ENCODE peak calls at places on chromosomes 3 and 15, in eight cellular contexts. C, R, T, Y, N, L, Q and G are unnamed samples.

GRCh38 chr3:112086018-112086854 is at the start of gene C3orf52:
- DNase-seq in C (peak), R (peak), T (peak), Y (no peak), N (peak), L (peak), Q (peak), G (peak)

GRCh38 chr15:92677998-92678397 is 22.4 kb upstream of the FAM174B start:
- DNase-seq in C (no peak), R (no peak), T (no peak), Y (no peak), N (no peak), L (no peak), Q (no peak), G (no peak)

GRCh38 chr3:14803981-14804834 is 14.6 kb upstream of the FGD5 start:
- DNase-seq in C (no peak), R (no peak), T (no peak), Y (no peak), N (no peak), L (peak), Q (no peak), G (no peak)

GRCh38 chr15:81105521-81105920 is 28.5 kb upstream of the CFAP161 start:
- DNase-seq in C (no peak), R (no peak), T (peak), Y (no peak), N (no peak), L (no peak), Q (no peak), G (no peak)

GRCh38 chr3:118729546-118729945 is 305.1 kb downstream of the IGSF11 start:
- DNase-seq in C (no peak), R (no peak), T (no peak), Y (no peak), N (no peak), L (no peak), Q (no peak), G (no peak)

GRCh38 chr3:148289159-148289558 is 408.5 kb upstream of the AGTR1 start:
- DNase-seq in C (no peak), R (no peak), T (no peak), Y (no peak), N (no peak), L (no peak), Q (no peak), G (no peak)

GRCh38 chr15:43541785-43542184 is 24.4 kb downstream of the MAP1A start:
- DNase-seq in C (no peak), R (no peak), T (peak), Y (no peak), N (no peak), L (no peak), Q (no peak), G (no peak)

GRCh38 chr3:58306662-58307286 is 454 bp downstream of the HTD2 start:
- DNase-seq in C (no peak), R (no peak), T (peak), Y (no peak), N (no peak), L (peak), Q (peak), G (no peak)

GRCh38 chr3:16419640-16420039 is 93.9 kb downstream of the RFTN1 start:
- DNase-seq in C (no peak), R (no peak), T (no peak), Y (no peak), N (no peak), L (no peak), Q (no peak), G (no peak)

GRCh38 chr3:167091186-167091585 is 288.9 kb downstream of the ZBBX start:
- DNase-seq in C (no peak), R (no peak), T (no peak), Y (no peak), N (no peak), L (no peak), Q (no peak), G (no peak)

GRCh38 chr3:170081079-170081741 is 43.4 kb downstream of the GPR160 start:
- DNase-seq in C (no peak), R (no peak), T (no peak), Y (peak), N (no peak), L (no peak), Q (no peak), G (no peak)

GRCh38 chr3:149487598-149488197 is 13.2 kb downstream of the TM4SF4 start:
- DNase-seq in C (peak), R (peak), T (no peak), Y (no peak), N (no peak), L (no peak), Q (peak), G (no peak)